ENCODE peak calls at places on chromosomes 5 and 9, in seven cellular contexts. D is body of pancreas, O is upper lobe of left lung, E is IMR-90, A is heart left ventricle, R is HCT116, U is HepG2. G is an unnamed sample.

GRCh38 chr5:168364151-168364661 is 72.8 kb downstream of the WWC1 start:
- ATAC-seq in D (no peak), O (no peak), E (no peak), A (no peak), R (peak; percentile 45), U (peak; percentile 7), G (no peak)

GRCh38 chr9:37430841-37431597 is 8.5 kb downstream of the GRHPR start:
- ATAC-seq in D (peak; percentile 60), O (peak; percentile 27), E (peak; percentile 51), A (peak; percentile 25), R (peak; percentile 69), U (peak; percentile 95), G (no peak)

GRCh38 chr5:51043740-51044139 is 339.5 kb upstream of the ISL1 start:
- ATAC-seq in D (no peak), O (no peak), E (no peak), A (no peak), R (no peak), U (no peak), G (no peak)

GRCh38 chr9:11701706-11702105 is 991.5 kb upstream of the TYRP1 start:
- ATAC-seq in D (no peak), O (no peak), E (no peak), A (no peak), R (no peak), U (no peak), G (no peak)

GRCh38 chr5:62432618-62433064 is 20.1 kb downstream of the IPO11 start:
- ATAC-seq in D (peak; percentile 52), O (peak; percentile 66), E (no peak), A (peak; percentile 24), R (no peak), U (no peak), G (no peak)

GRCh38 chr5:178544166-178544834 is 45.9 kb downstream of the COL23A1 start:
- ATAC-seq in D (no peak), O (no peak), E (no peak), A (peak; percentile 79), R (no peak), U (no peak), G (no peak)

GRCh38 chr5:14759744-14760547 is 95.4 kb downstream of the OTULIN start:
- ATAC-seq in D (no peak), O (no peak), E (no peak), A (no peak), R (no peak), U (peak; percentile 55), G (no peak)

GRCh38 chr9:242461-243080 is 27.9 kb downstream of the DOCK8 start:
- ATAC-seq in D (no peak), O (no peak), E (no peak), A (no peak), R (no peak), U (no peak), G (no peak)

GRCh38 chr9:87256973-87257372 is 240.7 kb upstream of the DAPK1 start:
- ATAC-seq in D (no peak), O (no peak), E (peak; percentile 44), A (no peak), R (no peak), U (no peak), G (no peak)

GRCh38 chr9:128916204-128916603 is 4.6 kb upstream of the PHYHD1 start:
- ATAC-seq in D (peak; percentile 26), O (peak; percentile 52), E (no peak), A (no peak), R (no peak), U (no peak), G (peak; percentile 55)

GRCh38 chr9:115373000-115373709 is 255.2 kb upstream of the TNC start:
- ATAC-seq in D (peak; percentile 63), O (peak; percentile 68), E (peak; percentile 81), A (no peak), R (peak; percentile 91), U (peak; percentile 92), G (no peak)

GRCh38 chr5:131745594-131746175 is 51.1 kb downstream of the FNIP1 start:
- ATAC-seq in D (no peak), O (no peak), E (no peak), A (no peak), R (no peak), U (no peak), G (no peak)

GRCh38 chr9:12875216-12875615 is 100.4 kb downstream of the LURAP1L start:
- ATAC-seq in D (no peak), O (no peak), E (no peak), A (no peak), R (no peak), U (no peak), G (no peak)

GRCh38 chr9:23811633-23812032 is 14.4 kb downstream of the ELAVL2 start:
- ATAC-seq in D (no peak), O (no peak), E (no peak), A (no peak), R (no peak), U (no peak), G (no peak)

GRCh38 chr9:35748239-35748857 is 680 bp downstream of the GBA2 start:
- ATAC-seq in D (no peak), O (no peak), E (peak; percentile 6), A (peak; percentile 0), R (no peak), U (peak; percentile 4), G (no peak)

GRCh38 chr5:38997579-38997978 is 76.6 kb downstream of the RICTOR start:
- ATAC-seq in D (no peak), O (no peak), E (no peak), A (peak; percentile 46), R (no peak), U (no peak), G (no peak)

GRCh38 chr9:95060246-95060645 is 257.3 kb downstream of the FANCC start:
- ATAC-seq in D (no peak), O (no peak), E (no peak), A (no peak), R (no peak), U (no peak), G (no peak)

GRCh38 chr5:135998889-135999288 is 29.9 kb upstream of the TGFBI start:
- ATAC-seq in D (no peak), O (no peak), E (no peak), A (no peak), R (no peak), U (peak; percentile 61), G (no peak)

GRCh38 chr5:39369123-39369815 is 5.0 kb upstream of the C9 start:
- ATAC-seq in D (no peak), O (no peak), E (no peak), A (no peak), R (no peak), U (no peak), G (no peak)

GRCh38 chr9:136859821-136860269 is 6.3 kb downstream of the EDF1 start:
- ATAC-seq in D (no peak), O (no peak), E (no peak), A (no peak), R (peak; percentile 14), U (no peak), G (no peak)
- TF ChIP-seq POLR2A in D (no peak), O (no peak), E (no peak), A (no peak), R (no peak), U (no peak), G (no peak)

GRCh38 chr5:69414885-69415583 is at the start of gene MARVELD2:
- ATAC-seq in D (peak; percentile 96), O (peak; percentile 92), E (peak; percentile 99), A (peak; percentile 94), R (peak; percentile 96), U (peak; percentile 98), G (peak; percentile 84)
- TF ChIP-seq POLR2A in D (peak; percentile 76), O (peak; percentile 88), E (no peak), A (no peak), R (peak; percentile 60), U (peak; percentile 70), G (no peak)

DNA sequence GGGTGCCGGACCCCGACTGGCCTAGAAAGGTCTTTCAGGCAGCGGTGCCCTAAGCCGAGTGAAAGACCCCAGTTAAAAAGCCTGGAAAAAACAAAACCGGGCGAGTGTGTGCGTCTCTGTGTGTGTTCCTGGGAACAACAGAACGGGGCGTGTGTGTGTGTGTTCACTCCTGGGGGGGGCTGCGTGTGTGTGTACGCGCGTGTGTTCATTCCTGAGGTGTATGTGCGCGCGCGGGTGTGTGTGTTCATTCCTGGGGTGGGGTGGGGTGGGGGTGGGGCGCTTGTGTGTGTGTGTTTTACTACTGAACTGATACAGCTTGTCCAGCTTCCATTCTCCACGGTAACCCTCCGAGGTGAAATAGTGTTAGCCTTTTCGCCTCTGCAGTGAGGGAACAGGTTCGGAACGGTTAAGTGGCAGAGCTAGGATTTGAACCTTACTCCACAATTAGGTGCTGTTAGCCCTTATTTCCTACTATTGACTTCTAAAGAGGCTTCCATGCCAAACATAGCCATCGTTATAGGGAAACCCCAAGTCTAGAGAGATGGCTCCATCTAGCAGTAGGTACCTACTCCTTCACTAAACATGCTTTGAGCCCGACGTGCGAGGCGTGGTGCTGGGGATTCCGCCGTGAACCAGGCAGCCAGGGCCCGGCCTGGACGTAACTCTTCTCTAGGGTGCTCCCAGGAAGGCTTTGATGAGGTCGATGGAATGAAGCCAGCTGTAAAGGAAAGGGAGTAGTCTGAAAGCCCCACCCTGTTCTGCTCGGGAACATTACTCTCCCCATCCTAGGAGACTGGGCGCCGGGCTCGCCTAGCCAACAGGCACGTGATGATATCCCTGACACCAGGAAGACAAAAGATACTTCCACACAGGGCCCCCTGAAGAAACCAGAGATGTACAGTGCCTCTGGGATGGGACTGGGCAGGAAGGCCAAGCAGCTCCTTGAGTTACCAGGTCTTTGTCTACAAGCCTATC is 734 bp upstream of the SKP1 start:
- ATAC-seq in D (peak; percentile 71), O (peak; percentile 84), E (peak; percentile 78), A (peak; percentile 61), R (peak; percentile 64), U (peak; percentile 56), G (peak; percentile 75)
- TF ChIP-seq POLR2A in D (no peak), O (no peak), E (no peak), A (no peak), R (peak; percentile 11), U (no peak), G (no peak)

GRCh38 chr9:131728546-131728910 is 11.3 kb downstream of the RAPGEF1 start:
- ATAC-seq in D (no peak), O (no peak), E (no peak), A (no peak), R (no peak), U (no peak), G (no peak)

GRCh38 chr9:131724678-131725077 is 15.2 kb downstream of the RAPGEF1 start:
- ATAC-seq in D (no peak), O (no peak), E (no peak), A (no peak), R (no peak), U (no peak), G (no peak)

GRCh38 chr9:131727184-131727785 is 12.6 kb downstream of the RAPGEF1 start:
- ATAC-seq in D (no peak), O (peak; percentile 21), E (no peak), A (peak; percentile 23), R (peak; percentile 34), U (peak; percentile 34), G (peak; percentile 45)

GRCh38 chr9:131728961-131729360 is 10.9 kb downstream of the RAPGEF1 start:
- ATAC-seq in D (no peak), O (peak; percentile 22), E (no peak), A (peak; percentile 23), R (no peak), U (peak; percentile 43), G (no peak)

GRCh38 chr9:131727795-131728545 is 11.9 kb downstream of the RAPGEF1 start:
- ATAC-seq in D (no peak), O (no peak), E (peak; percentile 37), A (no peak), R (no peak), U (peak; percentile 9), G (no peak)
- TF ChIP-seq POLR2A in D (no peak), O (no peak), E (no peak), A (no peak), R (no peak), U (no peak), G (no peak)

G was measured in gastroesophageal sphincter.